ENCODE peak calls at places on chromosomes 3 and 15, in four cellular contexts. M is tibial nerve, K is upper lobe of left lung, A is Caco-2. O is an unnamed sample.

GRCh38 chr15:99059010-99059981 is 45.6 kb upstream of the SYNM start:
- DNase-seq in M (peak; percentile 68), K (peak; percentile 67), A (peak; percentile 78), O (peak; percentile 52)

GRCh38 chr3:852033-852432 is 240.8 kb upstream of the CNTN6 start:
- DNase-seq in M (no peak), K (no peak), A (no peak), O (no peak)

GRCh38 chr3:12300137-12300536 is 11.3 kb downstream of the PPARG start:
- DNase-seq in M (no peak), K (no peak), A (no peak), O (peak; percentile 30)

GRCh38 chr15:27776501-27776900 is 322.6 kb downstream of the OCA2 start:
- DNase-seq in M (no peak), K (no peak), A (no peak), O (no peak)

GRCh38 chr3:43998841-43999805 is 242.6 kb upstream of the TOPAZ1 start:
- DNase-seq in M (no peak), K (no peak), A (peak; percentile 78), O (peak; percentile 89)

GRCh38 chr3:195226900-195227447 is 44.0 kb downstream of the XXYLT1 start:
- DNase-seq in M (no peak), K (peak; percentile 22), A (no peak), O (peak; percentile 16)

GRCh38 chr3:192802957-192803899 is 75.9 kb upstream of the FGF12 start:
- DNase-seq in M (no peak), K (no peak), A (peak; percentile 25), O (no peak)

GRCh38 chr3:127629462-127630403 is 748 bp downstream of the PODXL2 start:
- DNase-seq in M (no peak), K (no peak), A (peak; percentile 12), O (peak; percentile 6)

GRCh38 chr15:59022188-59022587 is 34.7 kb downstream of the RNF111 start:
- DNase-seq in M (no peak), K (no peak), A (no peak), O (no peak)

GRCh38 chr3:30124435-30125390 is 481.7 kb upstream of the TGFBR2 start:
- DNase-seq in M (no peak), K (peak; percentile 70), A (no peak), O (no peak)

GRCh38 chr3:6857510-6857909 is 3.4 kb upstream of the GRM7 start:
- DNase-seq in M (no peak), K (no peak), A (no peak), O (no peak)

GRCh38 chr3:69684309-69684981 is 54.8 kb upstream of the MITF start:
- DNase-seq in M (no peak), K (no peak), A (no peak), O (no peak)

GRCh38 chr15:46723308-46723707 is 994.0 kb upstream of the SEMA6D start:
- DNase-seq in M (no peak), K (no peak), A (no peak), O (no peak)

GRCh38 chr3:171711461-171711860 is 98.8 kb downstream of the PLD1 start:
- DNase-seq in M (no peak), K (no peak), A (no peak), O (no peak)

GRCh38 chr3:123787133-123787532 is 97.0 kb downstream of the MYLK start:
- DNase-seq in M (no peak), K (no peak), A (no peak), O (no peak)

GRCh38 chr15:82566690-82567089 is 26.4 kb upstream of the RPS17 start:
- DNase-seq in M (no peak), K (no peak), A (peak; percentile 63), O (no peak)

GRCh38 chr15:53446376-53446775 is 313.1 kb downstream of the WDR72 start:
- DNase-seq in M (no peak), K (no peak), A (no peak), O (no peak)

GRCh38 chr15:59437473-59437776 is 561 bp upstream of the FAM81A start:
- DNase-seq in M (no peak), K (no peak), A (no peak), O (no peak)

GRCh38 chr3:172065967-172066762 is 26.8 kb downstream of the FNDC3B start:
- DNase-seq in M (no peak), K (no peak), A (peak; percentile 37), O (no peak)

GRCh38 chr3:159948423-159949140 is 40.1 kb upstream of the IL12A start:
- DNase-seq in M (no peak), K (no peak), A (no peak), O (no peak)

GRCh38 chr15:101093959-101094358 is 157.9 kb downstream of the CHSY1 start:
- DNase-seq in M (no peak), K (no peak), A (no peak), O (no peak)

GRCh38 chr15:73839699-73840098 is 33.7 kb upstream of the TBC1D21 start:
- DNase-seq in M (no peak), K (no peak), A (no peak), O (no peak)

GRCh38 chr3:41304603-41305002 is 105.3 kb downstream of the CTNNB1 start:
- DNase-seq in M (no peak), K (no peak), A (no peak), O (no peak)

GRCh38 chr3:38588995-38589937 is 60.2 kb downstream of the SCN5A start:
- DNase-seq in M (no peak), K (peak; percentile 10), A (no peak), O (no peak)

GRCh38 chr15:59691194-59691805 is 2.2 kb upstream of the BNIP2 start:
- DNase-seq in M (peak; percentile 81), K (peak; percentile 27), A (peak; percentile 46), O (peak; percentile 32)

GRCh38 chr3:46114324-46114988 is 87.2 kb upstream of the XCR1 start:
- DNase-seq in M (peak; percentile 60), K (no peak), A (peak; percentile 61), O (no peak)

GRCh38 chr3:171690291-171690690 is 120.0 kb downstream of the PLD1 start:
- DNase-seq in M (no peak), K (no peak), A (no peak), O (no peak)

GRCh38 chr3:27591811-27592210 is 107.6 kb upstream of the SLC4A7 start:
- DNase-seq in M (no peak), K (no peak), A (no peak), O (no peak)

GRCh38 chr15:50138391-50138790 is 19.4 kb upstream of the ATP8B4 start:
- DNase-seq in M (no peak), K (no peak), A (no peak), O (no peak)

GRCh38 chr3:56932858-56933257 is 127.6 kb upstream of the SPATA12 start:
- DNase-seq in M (no peak), K (no peak), A (no peak), O (no peak)

GRCh38 chr3:56931816-56932215 is 128.6 kb upstream of the SPATA12 start:
- DNase-seq in M (no peak), K (no peak), A (no peak), O (no peak)

GRCh38 chr3:56930706-56931105 is 129.0 kb upstream of the ARHGEF3 start:
- DNase-seq in M (no peak), K (no peak), A (no peak), O (no peak)

GRCh38 chr3:56928379-56929068 is 126.8 kb upstream of the ARHGEF3 start:
- DNase-seq in M (no peak), K (no peak), A (peak; percentile 50), O (no peak)

GRCh38 chr3:56929809-56930615 is 128.3 kb upstream of the ARHGEF3 start:
- DNase-seq in M (no peak), K (no peak), A (no peak), O (no peak)
- H3K4me3 ChIP-seq in M (no peak overlapping the region), K (no peak overlapping the region), A (no peak overlapping the region), O (no peak overlapping the region)

DNA sequence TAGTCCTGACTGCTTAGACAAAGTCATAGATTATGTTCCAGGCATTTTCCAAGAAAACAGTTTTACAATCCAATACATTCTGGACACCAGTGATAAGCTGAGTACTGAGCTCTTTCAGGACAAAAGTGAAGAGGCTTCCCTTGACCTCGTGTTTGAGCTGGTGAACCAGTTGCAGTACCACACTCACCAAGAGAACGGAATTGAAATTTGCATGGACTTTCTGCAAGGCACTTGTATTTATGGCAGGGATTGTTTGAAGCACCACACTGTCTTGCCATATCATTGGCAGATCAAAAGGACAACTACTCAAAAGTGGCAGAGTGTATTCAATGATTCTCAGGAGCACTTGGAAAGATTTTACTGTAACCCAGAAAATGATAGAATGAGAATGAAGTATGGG is 3.8 kb downstream of the TIPARP start:
- DNase-seq in M (no peak), K (no peak), A (no peak), O (no peak)
- H3K4me1 ChIP-seq in M (peaks cover 12% of the 10 kb centered on the region), K (peaks cover 59% of the 10 kb centered on the region), A (peaks cover 17% of the 10 kb centered on the region), O (peaks cover 55% of the 10 kb centered on the region)

GRCh38 chr15:75061272-75061671 is 37.9 kb downstream of the PPCDC start:
- DNase-seq in M (no peak), K (no peak), A (no peak), O (no peak)
- H3K27me3 ChIP-seq in M (no peaks in the 10 kb centered on the region), K (no peaks in the 10 kb centered on the region), A (no peaks in the 10 kb centered on the region), O (no peaks in the 10 kb centered on the region)

GRCh38 chr3:10890665-10891064 is 74.6 kb downstream of the SLC6A11 start:
- DNase-seq in M (no peak), K (no peak), A (no peak), O (no peak)
- H3K4me3 ChIP-seq in M (no peak overlapping the region), K (no peak overlapping the region), A (no peak overlapping the region), O (no peak overlapping the region)

GRCh38 chr3:133944641-133945441 is 49.2 kb upstream of the RAB6B start:
- DNase-seq in M (peak; percentile 29), K (peak; percentile 49), A (no peak), O (no peak)
- H3K4me1 ChIP-seq in M (peaks cover 7% of the 10 kb centered on the region), K (peaks cover 44% of the 10 kb centered on the region), A (peaks cover 7% of the 10 kb centered on the region), O (no peaks in the 10 kb centered on the region)

GRCh38 chr3:112845772-112846171 is 892 bp downstream of the CD200R1L start:
- DNase-seq in M (no peak), K (no peak), A (no peak), O (no peak)
- H3K27me3 ChIP-seq in M (no peaks in the 10 kb centered on the region), K (no peaks in the 10 kb centered on the region), A (no peaks in the 10 kb centered on the region), O (peaks cover 2% of the 10 kb centered on the region)

DNA sequence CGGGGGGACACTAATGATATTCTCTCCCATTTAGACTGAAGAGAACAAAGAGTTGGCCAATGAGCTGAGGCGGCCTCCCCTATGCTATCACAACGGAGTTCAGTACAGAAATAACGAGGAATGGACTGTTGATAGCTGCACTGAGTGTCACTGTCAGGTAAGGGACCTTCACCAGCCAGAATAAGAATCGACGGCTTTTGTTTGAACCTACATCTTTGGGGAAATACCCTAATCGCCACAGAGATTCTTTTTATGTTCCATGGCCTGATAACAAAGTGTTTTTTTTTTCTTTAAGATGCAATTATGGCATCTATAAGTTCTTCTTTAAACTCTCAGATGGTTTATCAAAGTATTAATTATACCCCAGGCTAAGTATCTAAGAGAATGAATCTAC is 3.4 kb downstream of the THBS1 start:
- DNase-seq in M (no peak), K (no peak), A (no peak), O (no peak)
- H3K4me3 ChIP-seq in M (peak overlapping the region; percentile 78), K (peak overlapping the region; percentile 53), A (no peak overlapping the region), O (no peak overlapping the region)

DNA sequence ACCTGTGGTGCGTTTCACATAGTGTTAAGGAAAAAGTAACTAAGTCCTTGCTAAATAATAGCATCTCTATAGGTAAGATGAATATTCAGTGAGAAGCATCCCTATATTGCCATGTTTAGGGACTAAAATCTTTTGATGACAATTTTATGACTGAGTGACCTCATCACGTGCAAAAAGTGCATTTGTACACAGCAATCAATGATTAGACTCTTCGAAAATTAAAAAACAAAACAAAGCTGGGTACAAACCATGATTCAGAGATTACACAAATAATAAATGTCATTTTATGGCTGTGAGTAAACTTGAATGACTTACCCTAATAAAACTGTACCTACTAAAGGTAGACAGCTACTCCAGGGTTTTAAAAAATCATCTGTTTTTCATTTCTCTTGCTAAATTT is 505.3 kb downstream of the FOXP1 start:
- DNase-seq in M (no peak), K (no peak), A (no peak), O (no peak)
- H3K4me1 ChIP-seq in M (no peaks in the 10 kb centered on the region), K (peaks cover 24% of the 10 kb centered on the region), A (peaks cover 8% of the 10 kb centered on the region), O (no peaks in the 10 kb centered on the region)